ENCODE peak calls at places on chromosome 1, in ten cellular contexts. G is A549; A is LoVo; H is astrocyte; O is NCI-H2029; K is activated naive CD4-positive, alpha-beta T cell treated with Interleukin-2 at 50 U/mL for 16 hours; U is stimulated activated CD8-positive, alpha-beta memory T cell treated with anti-CD3 and anti-CD28 coated beads, Interleukin-15, amount 100 ng/mL, for 24 hours; V is RWPE1; C is NCI-H748 treated with DMSO at 0.1 percent for 48 hours; Z is A673. I is an unnamed sample.

GRCh38 chr1:181551249-181551648 is 67.9 kb downstream of the CACNA1E start:
- DNase-seq in G (no peak), A (no peak), H (peak; percentile 23), O (no peak), K (no peak), U (no peak), V (no peak), C (no peak), Z (no peak), I (no peak)

GRCh38 chr1:53826367-53826766 is 11.7 kb downstream of the NDC1 start:
- DNase-seq in G (peak; percentile 25), A (no peak), H (no peak), O (no peak), K (no peak), U (no peak), V (no peak), C (no peak), Z (no peak), I (peak; percentile 43)

GRCh38 chr1:17858027-17858426 is 102.9 kb downstream of the ACTL8 start:
- DNase-seq in G (no peak), A (peak; percentile 5), H (peak; percentile 41), O (no peak), K (no peak), U (no peak), V (no peak), C (no peak), Z (no peak), I (peak; percentile 42)

GRCh38 chr1:67072749-67073148 is 18.8 kb upstream of the SLC35D1 start:
- DNase-seq in G (no peak), A (no peak), H (no peak), O (no peak), K (no peak), U (no peak), V (no peak), C (no peak), Z (no peak), I (no peak)

GRCh38 chr1:9877962-9878361 is 32.1 kb downstream of the CTNNBIP1 start:
- DNase-seq in G (no peak), A (no peak), H (no peak), O (no peak), K (no peak), U (no peak), V (peak; percentile 92), C (no peak), Z (no peak), I (no peak)

GRCh38 chr1:163761898-163762297 is 440.1 kb downstream of the NUF2 start:
- DNase-seq in G (no peak), A (no peak), H (no peak), O (no peak), K (no peak), U (no peak), V (no peak), C (no peak), Z (no peak), I (no peak)

GRCh38 chr1:161115132-161115711 is 2.6 kb downstream of the PFDN2 start:
- DNase-seq in G (peak; percentile 83), A (peak; percentile 63), H (peak; percentile 96), O (no peak), K (peak; percentile 39), U (no peak), V (peak; percentile 90), C (no peak), Z (no peak), I (peak; percentile 94)

GRCh38 chr1:215569987-215570824 is 3.1 kb downstream of the KCTD3 start:
- DNase-seq in G (no peak), A (peak; percentile 15), H (peak; percentile 42), O (no peak), K (no peak), U (no peak), V (no peak), C (peak; percentile 0), Z (no peak), I (peak; percentile 20)

GRCh38 chr1:201704439-201704792 is 124.5 kb upstream of the IPO9 start:
- DNase-seq in G (no peak), A (no peak), H (no peak), O (no peak), K (no peak), U (no peak), V (no peak), C (no peak), Z (no peak), I (no peak)

GRCh38 chr1:228376262-228376628 is 30.4 kb downstream of the TRIM11 start:
- DNase-seq in G (peak; percentile 32), A (no peak), H (no peak), O (no peak), K (no peak), U (no peak), V (no peak), C (no peak), Z (peak; percentile 31), I (no peak)

GRCh38 chr1:156480015-156480368 is 20.6 kb downstream of the MEF2D start:
- DNase-seq in G (no peak), A (no peak), H (no peak), O (no peak), K (no peak), U (no peak), V (no peak), C (no peak), Z (no peak), I (no peak)

GRCh38 chr1:111249960-111250359 is 22.4 kb downstream of the CHI3L2 start:
- DNase-seq in G (no peak), A (no peak), H (no peak), O (no peak), K (no peak), U (no peak), V (no peak), C (no peak), Z (no peak), I (no peak)

GRCh38 chr1:207996632-207997031 is 85.7 kb upstream of the CD34 start:
- DNase-seq in G (no peak), A (no peak), H (no peak), O (no peak), K (no peak), U (no peak), V (no peak), C (no peak), Z (no peak), I (no peak)